ENCODE peak calls at places on chromosomes 4 and X, in eight cellular contexts. C is psoas muscle; O is left lung; P is lower lobe of right lung; W is pancreas; A is activated T-helper 17 cell treated with anti-CD3 and anti-CD28 coated beads, Interleukin-2, amount 50 U/mL, for 72 hours; F is activated CD4-positive, alpha-beta T cell treated with anti-CD3 and anti-CD28 coated beads for 36 hours; V is CD4-positive, alpha-beta T cell. X is an unnamed sample.

GRCh38 chrX:13581554-13581953 is 12.2 kb downstream of the EGFL6 start:
- ATAC-seq in O (no peak), C (no peak), F (no peak), P (no peak), W (no peak), A (no peak), V (no peak), X (peak)

GRCh38 chrX:38937400-38937799 is 136.1 kb downstream of the MID1IP1 start:
- ATAC-seq in O (no peak), P (no peak), V (no peak), F (no peak), W (peak), C (peak), A (no peak), X (no peak)

GRCh38 chr4:121138014-121138413 is 26.1 kb downstream of the TNIP3 start:
- ATAC-seq in C (no peak), F (peak), O (no peak), A (peak), W (no peak), P (no peak), V (peak), X (no peak)

GRCh38 chr4:55553442-55553841 is 6.7 kb upstream of the CLOCK start:
- ATAC-seq in F (no peak), C (peak), A (peak), P (peak), W (peak), O (peak), V (no peak), X (no peak)

GRCh38 chrX:124338733-124339514 is 6.5 kb downstream of the TEX13D start:
- ATAC-seq in P (no peak), C (no peak), W (no peak), O (no peak), F (peak), A (no peak), V (peak), X (no peak)

GRCh38 chr4:182301736-182302135 is 58.5 kb downstream of the TENM3 start:
- ATAC-seq in F (no peak), C (no peak), A (no peak), V (no peak), O (no peak), P (no peak), W (no peak), X (no peak)

GRCh38 chr4:62670509-62670908 is 1470.4 kb downstream of the ADGRL3 start:
- ATAC-seq in F (no peak), W (no peak), C (peak), V (no peak), P (peak), A (no peak), O (peak), X (no peak)

GRCh38 chrX:155768036-155768769 is 112.9 kb upstream of the VAMP7 start:
- ATAC-seq in O (peak), A (no peak), F (no peak), C (peak), V (no peak), P (peak), W (peak), X (peak)

GRCh38 chr4:163681208-163681821 is 186.8 kb downstream of the TMA16 start:
- ATAC-seq in W (peak), F (peak), P (peak), O (peak), V (peak), A (peak), C (no peak), X (peak)

GRCh38 chr4:55184600-55185523 is 59.5 kb upstream of the KDR start:
- ATAC-seq in O (peak), F (no peak), P (peak), A (no peak), V (no peak), C (no peak), W (peak), X (no peak)

GRCh38 chr4:24535399-24535798 is 49.0 kb downstream of the DHX15 start:
- ATAC-seq in V (no peak), F (no peak), P (no peak), W (no peak), O (no peak), A (no peak), C (no peak), X (no peak)

GRCh38 chrX:41350150-41350975 is 16.4 kb downstream of the DDX3X start:
- ATAC-seq in V (peak), F (peak), C (peak), O (peak), A (peak), P (peak), W (no peak), X (no peak)

GRCh38 chr4:184021389-184021788 is 116.3 kb downstream of the STOX2 start:
- ATAC-seq in O (peak), F (no peak), P (peak), V (no peak), C (no peak), A (no peak), W (no peak), X (no peak)

GRCh38 chr4:138945840-138946239 is 69.7 kb upstream of the NOCT start:
- ATAC-seq in V (no peak), A (no peak), O (no peak), F (no peak), C (no peak), W (no peak), P (no peak), X (no peak)

GRCh38 chr4:151806511-151806927 is 45.7 kb upstream of the GATB start:
- ATAC-seq in C (no peak), W (no peak), F (no peak), V (no peak), P (no peak), A (no peak), O (peak), X (peak)

GRCh38 chrX:11766487-11766886 is 8.4 kb downstream of the MSL3 start:
- ATAC-seq in W (no peak), C (no peak), A (peak), F (peak), P (no peak), O (no peak), V (peak), X (no peak)

GRCh38 chr4:16836324-16836723 is 62.1 kb downstream of the LDB2 start:
- ATAC-seq in C (no peak), F (no peak), P (no peak), V (no peak), W (no peak), A (no peak), O (no peak), X (no peak)

GRCh38 chr4:138630666-138631065 is 384.9 kb upstream of the NOCT start:
- ATAC-seq in P (peak), O (peak), F (no peak), V (no peak), C (no peak), A (no peak), W (no peak), X (no peak)

GRCh38 chrX:1528186-1528883 is 8.7 kb downstream of the P2RY8 start:
- ATAC-seq in P (no peak), A (peak), F (peak), C (no peak), O (no peak), W (no peak), V (no peak), X (no peak)

GRCh38 chr4:139675156-139675555 is 9.5 kb downstream of the MGST2 start:
- ATAC-seq in F (no peak), V (no peak), W (peak), C (no peak), A (no peak), P (peak), O (peak), X (no peak)

GRCh38 chr4:77418333-77418732 is 187.3 kb upstream of the CXCL13 start:
- ATAC-seq in W (no peak), O (peak), F (peak), V (no peak), A (peak), C (no peak), P (no peak), X (peak)

GRCh38 chr4:128303986-128304385 is 16.4 kb upstream of the PGRMC2 start:
- ATAC-seq in C (no peak), A (no peak), F (no peak), P (no peak), O (no peak), V (no peak), W (no peak), X (no peak)

GRCh38 chr4:13529130-13529919 is 15.0 kb downstream of the NKX3-2 start:
- ATAC-seq in O (no peak), A (no peak), P (no peak), F (no peak), C (no peak), W (no peak), V (no peak), X (no peak)

GRCh38 chr4:26467724-26468123 is 22.6 kb downstream of the CCKAR start:
- ATAC-seq in F (no peak), P (no peak), A (no peak), C (no peak), O (no peak), W (no peak), V (no peak), X (no peak)

GRCh38 chr4:10077492-10078335 is 38.9 kb downstream of the WDR1 start:
- ATAC-seq in A (no peak), C (no peak), V (no peak), W (no peak), F (no peak), O (peak), P (peak), X (no peak)

GRCh38 chrX:21174439-21174838 is 199.8 kb upstream of the CNKSR2 start:
- ATAC-seq in V (no peak), F (no peak), P (no peak), C (no peak), W (no peak), A (no peak), O (no peak), X (no peak)

GRCh38 chrX:9033179-9033578 is 748 bp downstream of the FAM9B start:
- ATAC-seq in A (no peak), P (no peak), O (no peak), F (no peak), C (no peak), V (no peak), W (no peak), X (no peak)

GRCh38 chr4:1565598-1566295 is 118.4 kb downstream of the FAM53A start:
- ATAC-seq in O (no peak), V (peak), C (no peak), F (peak), W (no peak), A (peak), P (no peak), X (no peak)

GRCh38 chrX:17417411-17417810 is 42.4 kb downstream of the NHS start:
- ATAC-seq in F (no peak), W (no peak), O (no peak), V (no peak), P (no peak), A (no peak), C (no peak), X (no peak)

GRCh38 chrX:154372612-154373022 is 1.8 kb downstream of the FLNA start:
- ATAC-seq in P (no peak), C (no peak), F (no peak), O (no peak), W (no peak), A (peak), V (no peak), X (no peak)

GRCh38 chrX:150602743-150603142 is 34.3 kb downstream of the MTM1 start:
- ATAC-seq in P (no peak), O (no peak), F (peak), W (no peak), V (no peak), C (no peak), A (peak), X (no peak)

GRCh38 chr4:572594-572993 is 3.5 kb downstream of the TMEM271 start:
- ATAC-seq in V (no peak), F (no peak), O (no peak), W (no peak), C (no peak), P (no peak), A (no peak), X (no peak)

GRCh38 chrX:56228914-56229313 is 3.2 kb upstream of the KLF8 start:
- ATAC-seq in A (no peak), V (no peak), W (no peak), C (no peak), F (no peak), P (no peak), O (no peak), X (no peak)

GRCh38 chr4:143405197-143405730 is 68.6 kb downstream of the GAB1 start:
- ATAC-seq in O (no peak), C (no peak), F (peak), V (no peak), P (peak), A (peak), W (peak), X (no peak)

GRCh38 chr4:10023050-10023419 is 1.7 kb upstream of the SLC2A9 start:
- ATAC-seq in V (no peak), O (no peak), C (no peak), W (no peak), F (no peak), P (no peak), A (no peak), X (no peak)

X was measured in SK-N-SH treated with all-trans-retinoic acid at 6 μM for 48 hours.